ENCODE peak calls at places on chromosomes 3 and 15, in eight cellular contexts. S is neural crest cell; Y is KBM-7; J is CD8-positive, alpha-beta memory T cell; A is C1 segment of cervical spinal cord; D is AG08395; V is RKO; X is pancreas. B is an unnamed sample.

GRCh38 chr3:170128977-170129431 is 52.5 kb downstream of the PHC3 start:
- DNase-seq in J (no peak), S (no peak), Y (no peak), D (peak), X (no peak), A (no peak), V (peak), B (peak)

GRCh38 chr3:126342991-126343661 is 14.1 kb downstream of the KLF15 start:
- DNase-seq in A (no peak), D (no peak), S (peak), Y (no peak), J (no peak), V (peak), X (peak), B (peak)

GRCh38 chr3:45817788-45818523 is 21.6 kb upstream of the SLC6A20 start:
- DNase-seq in J (no peak), S (no peak), A (no peak), D (peak), V (peak), X (peak), Y (peak), B (peak)

GRCh38 chr15:50046868-50047267 is 72.2 kb downstream of the ATP8B4 start:
- DNase-seq in X (no peak), Y (no peak), J (no peak), D (no peak), V (no peak), S (no peak), A (no peak), B (no peak)

GRCh38 chr3:180678231-180678630 is 1.1 kb downstream of the CCDC39 start:
- DNase-seq in S (no peak), J (no peak), D (no peak), V (no peak), Y (no peak), A (no peak), X (no peak), B (no peak)

GRCh38 chr3:78670087-78670486 is 1097.7 kb downstream of the ROBO1 start:
- DNase-seq in J (no peak), A (peak), X (no peak), D (peak), S (no peak), V (no peak), Y (no peak), B (no peak)

GRCh38 chr3:54322354-54322753 is 200.0 kb downstream of the CACNA2D3 start:
- DNase-seq in S (no peak), X (peak), Y (no peak), V (no peak), J (no peak), D (no peak), A (no peak), B (no peak)

GRCh38 chr3:150414273-150414672 is 6.2 kb downstream of the TSC22D2 start:
- DNase-seq in A (peak), D (peak), X (no peak), J (no peak), Y (peak), S (no peak), V (peak), B (peak)

GRCh38 chr15:46312133-46312740 is 677.4 kb downstream of the SQOR start:
- DNase-seq in D (peak), S (peak), A (peak), V (peak), J (peak), Y (peak), X (peak), B (peak)

GRCh38 chr3:126013742-126014141 is 44.8 kb downstream of the ROPN1B start:
- DNase-seq in J (no peak), A (no peak), D (no peak), Y (no peak), X (no peak), V (no peak), S (no peak), B (no peak)

GRCh38 chr3:112053229-112053628 is 18.7 kb downstream of the TMPRSS7 start:
- DNase-seq in V (no peak), J (no peak), A (no peak), S (no peak), X (no peak), Y (no peak), D (no peak), B (no peak)

GRCh38 chr15:77107531-77108355 is 36.8 kb upstream of the TSPAN3 start:
- DNase-seq in S (peak), V (peak), Y (peak), D (peak), A (peak), J (peak), X (peak), B (peak)

GRCh38 chr15:80034633-80035032 is 24.8 kb upstream of the ZFAND6 start:
- DNase-seq in D (no peak), X (no peak), J (no peak), Y (no peak), A (no peak), V (no peak), S (no peak), B (no peak)

GRCh38 chr3:113557374-113557773 is 25.0 kb downstream of the SIDT1 start:
- DNase-seq in Y (no peak), S (no peak), D (peak), X (no peak), A (no peak), J (no peak), V (peak), B (no peak)

GRCh38 chr3:29324180-29324651 is 43.3 kb downstream of the RBMS3 start:
- DNase-seq in J (no peak), V (no peak), D (peak), S (no peak), Y (no peak), A (no peak), X (peak), B (peak)

GRCh38 chr15:95169701-95170459 is 938.5 kb downstream of the MCTP2 start:
- DNase-seq in V (no peak), X (no peak), J (no peak), Y (no peak), D (peak), S (no peak), A (no peak), B (peak)

GRCh38 chr15:42510258-42511009 is 15.0 kb downstream of the SNAP23 start:
- DNase-seq in X (no peak), V (no peak), J (no peak), Y (no peak), A (no peak), S (no peak), D (no peak), B (no peak)

GRCh38 chr15:72339777-72340177 is 19.8 kb upstream of the CELF6 start:
- DNase-seq in J (no peak), D (peak), V (no peak), A (no peak), Y (peak), S (no peak), X (no peak), B (peak)

GRCh38 chr3:85482193-85482450 is 523.3 kb downstream of the CADM2 start:
- DNase-seq in Y (no peak), V (no peak), J (no peak), A (no peak), X (no peak), D (no peak), S (no peak), B (no peak)

GRCh38 chr15:76994971-76995945 is at the start of gene PSTPIP1:
- DNase-seq in Y (peak), J (peak), V (no peak), S (no peak), X (no peak), D (peak), A (peak), B (peak)

GRCh38 chr3:29643034-29643425 is 362.2 kb downstream of the RBMS3 start:
- DNase-seq in S (no peak), Y (no peak), J (no peak), V (no peak), X (no peak), D (no peak), A (no peak), B (no peak)

GRCh38 chr3:157785071-157785826 is 282.0 kb upstream of the VEPH1 start:
- DNase-seq in Y (no peak), X (no peak), A (no peak), J (no peak), S (no peak), V (peak), D (peak), B (peak)

GRCh38 chr15:59380902-59381610 is 8.4 kb upstream of the MYO1E start:
- DNase-seq in V (no peak), A (no peak), X (no peak), J (no peak), Y (no peak), S (no peak), D (no peak), B (no peak)

GRCh38 chr3:198108756-198109155 is 148.7 kb downstream of the LMLN start:
- DNase-seq in V (no peak), Y (no peak), D (no peak), A (no peak), J (no peak), X (no peak), S (no peak), B (no peak)

GRCh38 chr3:160010578-160010977 is 21.9 kb downstream of the IL12A start:
- DNase-seq in A (no peak), D (no peak), V (no peak), J (no peak), Y (no peak), S (no peak), X (no peak), B (no peak)

GRCh38 chr15:37056168-37056893 is 44.0 kb downstream of the MEIS2 start:
- DNase-seq in A (no peak), V (no peak), J (no peak), Y (no peak), S (no peak), D (no peak), X (no peak), B (no peak)

GRCh38 chr3:61521229-61521628 is 40.1 kb upstream of the PTPRG start:
- DNase-seq in A (no peak), J (no peak), S (no peak), X (no peak), V (no peak), Y (no peak), D (no peak), B (no peak)

GRCh38 chr3:55440406-55440708 is 46.7 kb downstream of the WNT5A start:
- DNase-seq in A (no peak), V (no peak), X (no peak), D (peak), Y (no peak), J (no peak), S (no peak), B (no peak)

GRCh38 chr3:189099031-189099471 is 72.7 kb upstream of the TPRG1 start:
- DNase-seq in D (peak), S (no peak), J (no peak), X (no peak), V (no peak), Y (no peak), A (no peak), B (peak)

GRCh38 chr3:141796436-141797166 is 33.4 kb downstream of the GRK7 start:
- DNase-seq in J (peak), Y (peak), X (peak), A (peak), D (peak), V (no peak), S (no peak), B (no peak)

GRCh38 chr3:71425491-71426071 is 157.9 kb downstream of the FOXP1 start:
- DNase-seq in V (peak), A (no peak), Y (no peak), S (no peak), J (no peak), D (peak), X (no peak), B (peak)

GRCh38 chr3:171770689-171771620 is 39.3 kb downstream of the PLD1 start:
- DNase-seq in D (peak), Y (peak), A (peak), V (peak), J (no peak), S (no peak), X (peak), B (peak)

GRCh38 chr15:36577082-36577481 is 2.3 kb upstream of the CDIN1 start:
- DNase-seq in D (no peak), Y (no peak), S (no peak), J (no peak), X (no peak), V (no peak), A (no peak), B (no peak)

GRCh38 chr15:82177291-82178010 is 85.1 kb downstream of the EFL1 start:
- DNase-seq in D (peak), V (no peak), X (no peak), S (no peak), A (no peak), J (no peak), Y (peak), B (peak)

GRCh38 chr15:58551084-58551763 is 119.4 kb downstream of the LIPC start:
- DNase-seq in V (no peak), D (no peak), A (no peak), J (no peak), S (no peak), Y (peak), X (no peak), B (no peak)

GRCh38 chr15:64111679-64112050 is 15.9 kb downstream of the SNX1 start:
- DNase-seq in V (no peak), Y (no peak), X (no peak), D (no peak), S (no peak), J (no peak), A (no peak), B (no peak)

GRCh38 chr15:95325763-95326688 is 1004.5 kb upstream of the NR2F2 start:
- DNase-seq in A (no peak), X (no peak), D (no peak), Y (no peak), V (no peak), J (no peak), S (no peak), B (no peak)

GRCh38 chr3:193594946-193595689 is 2.1 kb downstream of the OPA1 start:
- DNase-seq in Y (no peak), V (peak), S (no peak), X (no peak), J (no peak), A (no peak), D (peak), B (peak)

B was measured in AG08396.